ENCODE peak calls at places on chromosomes 2 and 18, in nine cellular contexts. T, L, O, U, W, A, B, S and Q are unnamed samples.

GRCh38 chr2:165601065-165601830 is 131.8 kb downstream of the CSRNP3 start:
- DNase-seq in T (no peak), L (no peak), O (peak; percentile 97), U (no peak), W (no peak), A (no peak), B (no peak), S (no peak), Q (no peak)

GRCh38 chr2:232013701-232014353 is 52.3 kb downstream of the DIS3L2 start:
- DNase-seq in T (peak; percentile 55), L (no peak), O (peak; percentile 21), U (no peak), W (peak; percentile 91), A (peak; percentile 55), B (no peak), S (no peak), Q (no peak)

GRCh38 chr2:46351388-46352141 is 54.4 kb downstream of the EPAS1 start:
- DNase-seq in T (no peak), L (peak; percentile 92), O (no peak), U (no peak), W (no peak), A (no peak), B (peak; percentile 78), S (peak; percentile 33), Q (peak; percentile 26)

GRCh38 chr2:71299507-71299906 is 32.1 kb upstream of the ZNF638 start:
- DNase-seq in T (peak; percentile 33), L (peak; percentile 22), O (peak; percentile 48), U (peak; percentile 41), W (peak; percentile 51), A (no peak), B (peak; percentile 40), S (no peak), Q (no peak)

GRCh38 chr2:221518201-221518936 is 53.7 kb downstream of the EPHA4 start:
- DNase-seq in T (peak; percentile 89), L (peak; percentile 3), O (no peak), U (no peak), W (no peak), A (no peak), B (peak; percentile 83), S (peak; percentile 12), Q (no peak)

GRCh38 chr2:12210016-12210933 is 463.8 kb downstream of the LPIN1 start:
- DNase-seq in T (no peak), L (no peak), O (no peak), U (no peak), W (no peak), A (no peak), B (no peak), S (no peak), Q (no peak)

GRCh38 chr2:230881840-230882239 is 17.1 kb downstream of the ITM2C start:
- DNase-seq in T (no peak), L (no peak), O (no peak), U (no peak), W (no peak), A (no peak), B (no peak), S (no peak), Q (peak; percentile 3)

GRCh38 chr2:141723834-141724233 is 407.0 kb downstream of the LRP1B start:
- DNase-seq in T (no peak), L (no peak), O (no peak), U (no peak), W (no peak), A (no peak), B (no peak), S (no peak), Q (no peak)

GRCh38 chr18:30988440-30988839 is 54.1 kb downstream of the DSC3 start:
- DNase-seq in T (no peak), L (no peak), O (no peak), U (no peak), W (no peak), A (no peak), B (no peak), S (no peak), Q (no peak)

GRCh38 chr2:145411493-145411892 is 891.6 kb upstream of the ZEB2 start:
- DNase-seq in T (peak; percentile 4), L (peak; percentile 82), O (peak; percentile 55), U (no peak), W (no peak), A (no peak), B (peak; percentile 10), S (peak; percentile 23), Q (no peak)

GRCh38 chr2:25700221-25700660 is 26.9 kb upstream of the DTNB start:
- DNase-seq in T (peak; percentile 85), L (peak; percentile 22), O (peak; percentile 46), U (peak; percentile 55), W (peak; percentile 69), A (no peak), B (peak; percentile 20), S (peak; percentile 9), Q (no peak)

GRCh38 chr2:49954074-49954473 is 799.8 kb upstream of the FSHR start:
- DNase-seq in T (no peak), L (no peak), O (no peak), U (no peak), W (no peak), A (no peak), B (no peak), S (no peak), Q (no peak)

GRCh38 chr2:230160112-230160660 is 59.6 kb downstream of the SP110 start:
- DNase-seq in T (peak; percentile 18), L (peak; percentile 37), O (peak; percentile 68), U (peak; percentile 47), W (peak; percentile 54), A (no peak), B (peak; percentile 52), S (peak; percentile 54), Q (peak; percentile 55)

GRCh38 chr2:159077869-159078268 is 109.4 kb downstream of the TANC1 start:
- DNase-seq in T (no peak), L (no peak), O (no peak), U (no peak), W (peak; percentile 39), A (no peak), B (no peak), S (no peak), Q (no peak)

GRCh38 chr2:233142355-233142897 is 82.3 kb downstream of the INPP5D start:
- DNase-seq in T (no peak), L (peak; percentile 71), O (no peak), U (no peak), W (no peak), A (no peak), B (peak; percentile 43), S (peak; percentile 40), Q (no peak)